ENCODE peak calls at places on chromosomes 7 and 10, in seven cellular contexts. One of them, this sample, is unnamed.

GRCh38 chr7:76196786-76197185 is 4.9 kb upstream of the SRRM3 start:
- DNase-seq in GM23338: no peak
- DNase-seq in mammary epithelial cell: no peak
- DNase-seq in mesenchymal stem cell: no peak
- DNase-seq in IMR-90: no peak
- DNase-seq in hepatocyte: no peak
- DNase-seq in neuronal stem cell: no peak
- DNase-seq in this sample: no peak

GRCh38 chr7:151017370-151017952 is 6.8 kb downstream of the ATG9B start:
- DNase-seq in GM23338: no peak
- DNase-seq in IMR-90: no peak
- DNase-seq in hepatocyte: no peak
- DNase-seq in mesenchymal stem cell: no peak
- DNase-seq in neuronal stem cell: no peak
- DNase-seq in mammary epithelial cell: no peak
- DNase-seq in this sample: no peak

GRCh38 chr7:3154881-3155494 is 111.3 kb upstream of the CARD11 start:
- DNase-seq in hepatocyte: peak; percentile 48
- DNase-seq in mesenchymal stem cell: peak; percentile 61
- DNase-seq in GM23338: peak; percentile 80
- DNase-seq in IMR-90: peak; percentile 48
- DNase-seq in mammary epithelial cell: peak; percentile 46
- DNase-seq in neuronal stem cell: peak; percentile 29
- DNase-seq in this sample: peak; percentile 5

GRCh38 chr10:108850138-108850854 is 1073.0 kb downstream of the XPNPEP1 start:
- DNase-seq in neuronal stem cell: no peak
- DNase-seq in hepatocyte: no peak
- DNase-seq in IMR-90: no peak
- DNase-seq in mammary epithelial cell: no peak
- DNase-seq in mesenchymal stem cell: no peak
- DNase-seq in GM23338: no peak
- DNase-seq in this sample: no peak

GRCh38 chr7:1858435-1859265 is 188.6 kb downstream of the ELFN1 start:
- DNase-seq in IMR-90: no peak
- DNase-seq in neuronal stem cell: no peak
- DNase-seq in hepatocyte: no peak
- DNase-seq in mammary epithelial cell: no peak
- DNase-seq in mesenchymal stem cell: no peak
- DNase-seq in GM23338: no peak
- DNase-seq in this sample: no peak

GRCh38 chr7:50446542-50446960 is 3.6 kb downstream of the FIGNL1 start:
- DNase-seq in GM23338: no peak
- DNase-seq in mammary epithelial cell: peak; percentile 99
- DNase-seq in hepatocyte: peak; percentile 34
- DNase-seq in mesenchymal stem cell: peak; percentile 65
- DNase-seq in neuronal stem cell: no peak
- DNase-seq in IMR-90: peak; percentile 76
- DNase-seq in this sample: peak; percentile 96

GRCh38 chr7:82729172-82730030 is 285.8 kb upstream of the CACNA2D1 start:
- DNase-seq in GM23338: peak; percentile 75
- DNase-seq in mesenchymal stem cell: peak; percentile 60
- DNase-seq in hepatocyte: peak; percentile 61
- DNase-seq in neuronal stem cell: peak; percentile 29
- DNase-seq in mammary epithelial cell: peak; percentile 22
- DNase-seq in IMR-90: peak; percentile 60
- DNase-seq in this sample: no peak

GRCh38 chr7:101166909-101167644 is 1.7 kb upstream of the VGF start:
- DNase-seq in mesenchymal stem cell: no peak
- DNase-seq in IMR-90: peak; percentile 65
- DNase-seq in mammary epithelial cell: no peak
- DNase-seq in neuronal stem cell: no peak
- DNase-seq in GM23338: peak; percentile 98
- DNase-seq in hepatocyte: peak; percentile 50
- DNase-seq in this sample: no peak

GRCh38 chr7:66804001-66804400 is 63.5 kb downstream of the RABGEF1 start:
- DNase-seq in GM23338: no peak
- DNase-seq in hepatocyte: no peak
- DNase-seq in mesenchymal stem cell: no peak
- DNase-seq in mammary epithelial cell: no peak
- DNase-seq in IMR-90: no peak
- DNase-seq in neuronal stem cell: no peak
- DNase-seq in this sample: no peak

GRCh38 chr7:47458057-47458456 is 123.9 kb downstream of the TNS3 start:
- DNase-seq in neuronal stem cell: no peak
- DNase-seq in IMR-90: peak; percentile 99
- DNase-seq in GM23338: no peak
- DNase-seq in hepatocyte: no peak
- DNase-seq in mesenchymal stem cell: peak; percentile 91
- DNase-seq in mammary epithelial cell: peak; percentile 45
- DNase-seq in this sample: no peak

GRCh38 chr7:55794527-55794926 is 68.0 kb downstream of the SEPTIN14 start:
- DNase-seq in IMR-90: no peak
- DNase-seq in mammary epithelial cell: peak; percentile 89
- DNase-seq in hepatocyte: no peak
- DNase-seq in neuronal stem cell: no peak
- DNase-seq in GM23338: peak; percentile 1
- DNase-seq in mesenchymal stem cell: no peak
- DNase-seq in this sample: no peak

GRCh38 chr7:111107989-111108388 is 17.1 kb downstream of the LRRN3 start:
- DNase-seq in hepatocyte: no peak
- DNase-seq in mesenchymal stem cell: peak; percentile 3
- DNase-seq in mammary epithelial cell: no peak
- DNase-seq in IMR-90: no peak
- DNase-seq in GM23338: no peak
- DNase-seq in neuronal stem cell: no peak
- DNase-seq in this sample: no peak

GRCh38 chr10:95268438-95268837 is 22.4 kb downstream of the PDLIM1 start:
- DNase-seq in mammary epithelial cell: peak; percentile 63
- DNase-seq in neuronal stem cell: no peak
- DNase-seq in hepatocyte: peak; percentile 67
- DNase-seq in GM23338: no peak
- DNase-seq in IMR-90: peak; percentile 60
- DNase-seq in mesenchymal stem cell: peak; percentile 93
- DNase-seq in this sample: no peak

GRCh38 chr10:59872892-59873463 is 33.4 kb downstream of the CCDC6 start:
- DNase-seq in GM23338: no peak
- DNase-seq in mammary epithelial cell: peak; percentile 80
- DNase-seq in mesenchymal stem cell: peak; percentile 87
- DNase-seq in neuronal stem cell: no peak
- DNase-seq in hepatocyte: peak; percentile 27
- DNase-seq in IMR-90: peak; percentile 97
- DNase-seq in this sample: no peak

GRCh38 chr7:6258440-6259182 is 13.8 kb downstream of the CYTH3 start:
- DNase-seq in GM23338: no peak
- DNase-seq in neuronal stem cell: no peak
- DNase-seq in hepatocyte: no peak
- DNase-seq in mammary epithelial cell: no peak
- DNase-seq in IMR-90: peak; percentile 79
- DNase-seq in mesenchymal stem cell: peak; percentile 74
- DNase-seq in this sample: no peak

GRCh38 chr10:80185522-80186299 is 19.6 kb downstream of the ANXA11 start:
- DNase-seq in mammary epithelial cell: no peak
- DNase-seq in mesenchymal stem cell: no peak
- DNase-seq in GM23338: no peak
- DNase-seq in neuronal stem cell: no peak
- DNase-seq in IMR-90: no peak
- DNase-seq in hepatocyte: no peak
- DNase-seq in this sample: no peak
- H3K4me2 ChIP-seq in mammary epithelial cell: no peak overlapping the region
- H3K4me2 ChIP-seq in mesenchymal stem cell: no peak overlapping the region
- H3K4me2 ChIP-seq in GM23338: no peak overlapping the region
- H3K4me2 ChIP-seq in neuronal stem cell: no peak overlapping the region
- H3K4me2 ChIP-seq in IMR-90: no peak overlapping the region
- H3K4me2 ChIP-seq in hepatocyte: no peak overlapping the region
- H3K4me2 ChIP-seq in this sample: no peak overlapping the region

GRCh38 chr7:98352621-98353020 is 48.3 kb downstream of the BAIAP2L1 start:
- DNase-seq in GM23338: no peak
- DNase-seq in mammary epithelial cell: peak; percentile 90
- DNase-seq in IMR-90: peak; percentile 90
- DNase-seq in neuronal stem cell: no peak
- DNase-seq in hepatocyte: peak; percentile 56
- DNase-seq in mesenchymal stem cell: peak; percentile 88
- DNase-seq in this sample: no peak
- H3K4me3 ChIP-seq in GM23338: no peak overlapping the region
- H3K4me3 ChIP-seq in mammary epithelial cell: no peak overlapping the region
- H3K4me3 ChIP-seq in IMR-90: no peak overlapping the region
- H3K4me3 ChIP-seq in neuronal stem cell: no peak overlapping the region
- H3K4me3 ChIP-seq in hepatocyte: no peak overlapping the region
- H3K4me3 ChIP-seq in mesenchymal stem cell: no peak overlapping the region
- H3K4me3 ChIP-seq in this sample: no peak overlapping the region

GRCh38 chr10:12050528-12050927 is 7.9 kb upstream of the UPF2 start:
- DNase-seq in GM23338: no peak
- DNase-seq in hepatocyte: no peak
- DNase-seq in mammary epithelial cell: no peak
- DNase-seq in IMR-90: no peak
- DNase-seq in mesenchymal stem cell: no peak
- DNase-seq in neuronal stem cell: no peak
- DNase-seq in this sample: no peak
- H2AFZ ChIP-seq in GM23338: no peak overlapping the region
- H2AFZ ChIP-seq in hepatocyte: no peak overlapping the region
- H2AFZ ChIP-seq in mammary epithelial cell: peak overlapping the region; percentile 33
- H2AFZ ChIP-seq in IMR-90: no peak overlapping the region
- H2AFZ ChIP-seq in mesenchymal stem cell: no peak overlapping the region
- H2AFZ ChIP-seq in neuronal stem cell: peak overlapping the region; percentile 31
- H2AFZ ChIP-seq in this sample: no peak overlapping the region

GRCh38 chr10:72073677-72074412 is 14.5 kb downstream of the SPOCK2 start:
- DNase-seq in mammary epithelial cell: no peak
- DNase-seq in mesenchymal stem cell: no peak
- DNase-seq in hepatocyte: no peak
- DNase-seq in IMR-90: no peak
- DNase-seq in GM23338: no peak
- DNase-seq in neuronal stem cell: no peak
- DNase-seq in this sample: no peak
- H3K4me2 ChIP-seq in mammary epithelial cell: no peak overlapping the region
- H3K4me2 ChIP-seq in mesenchymal stem cell: no peak overlapping the region
- H3K4me2 ChIP-seq in hepatocyte: no peak overlapping the region
- H3K4me2 ChIP-seq in IMR-90: no peak overlapping the region
- H3K4me2 ChIP-seq in GM23338: no peak overlapping the region
- H3K4me2 ChIP-seq in neuronal stem cell: no peak overlapping the region
- H3K4me2 ChIP-seq in this sample: no peak overlapping the region

DNA sequence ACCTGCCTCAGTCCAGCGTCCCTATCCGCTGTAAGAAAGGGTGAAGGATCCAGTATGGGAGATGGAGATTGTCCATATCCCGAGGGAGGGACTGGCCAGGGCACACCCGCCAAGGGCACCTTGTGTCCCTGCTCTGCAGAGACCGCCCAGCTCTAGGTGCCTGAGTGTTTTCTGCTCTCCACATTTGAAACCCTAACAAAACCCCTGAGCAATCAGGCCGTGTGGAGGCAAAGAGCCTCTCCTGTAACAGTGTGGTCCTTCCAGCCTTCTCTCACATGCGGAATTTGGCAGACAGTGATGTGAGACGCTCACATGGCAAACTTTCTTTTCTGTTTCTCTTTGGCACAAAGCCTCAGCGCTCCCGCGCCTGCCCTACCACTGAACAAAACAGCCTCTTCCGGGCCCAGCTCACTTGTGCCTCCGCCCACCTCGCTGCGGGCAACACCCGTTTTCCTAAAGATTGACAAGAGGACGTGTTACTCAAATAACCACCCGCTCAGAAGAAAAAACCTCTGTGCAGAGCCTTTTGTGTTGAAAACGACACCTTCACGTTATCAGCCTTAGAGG is 514.8 kb downstream of the DNAJB6 start:
- DNase-seq in mammary epithelial cell: no peak
- DNase-seq in mesenchymal stem cell: no peak
- DNase-seq in neuronal stem cell: peak; percentile 58
- DNase-seq in IMR-90: no peak
- DNase-seq in hepatocyte: peak; percentile 71
- DNase-seq in GM23338: no peak
- DNase-seq in this sample: no peak
- H3K4me3 ChIP-seq in mammary epithelial cell: no peak overlapping the region
- H3K4me3 ChIP-seq in mesenchymal stem cell: no peak overlapping the region
- H3K4me3 ChIP-seq in neuronal stem cell: no peak overlapping the region
- H3K4me3 ChIP-seq in IMR-90: no peak overlapping the region
- H3K4me3 ChIP-seq in hepatocyte: no peak overlapping the region
- H3K4me3 ChIP-seq in GM23338: no peak overlapping the region
- H3K4me3 ChIP-seq in this sample: no peak overlapping the region

GRCh38 chr10:86944031-86944419 is 13.4 kb downstream of the MMRN2 start:
- DNase-seq in hepatocyte: no peak
- DNase-seq in IMR-90: no peak
- DNase-seq in GM23338: no peak
- DNase-seq in mammary epithelial cell: no peak
- DNase-seq in neuronal stem cell: no peak
- DNase-seq in mesenchymal stem cell: no peak
- DNase-seq in this sample: no peak

GRCh38 chr10:86945361-86946214 is 11.8 kb downstream of the MMRN2 start:
- DNase-seq in GM23338: peak; percentile 89
- DNase-seq in mammary epithelial cell: no peak
- DNase-seq in IMR-90: no peak
- DNase-seq in hepatocyte: peak; percentile 52
- DNase-seq in neuronal stem cell: no peak
- DNase-seq in mesenchymal stem cell: no peak
- DNase-seq in this sample: no peak

GRCh38 chr10:86944907-86945306 is 12.5 kb downstream of the MMRN2 start:
- DNase-seq in GM23338: no peak
- DNase-seq in mammary epithelial cell: no peak
- DNase-seq in IMR-90: no peak
- DNase-seq in hepatocyte: no peak
- DNase-seq in neuronal stem cell: no peak
- DNase-seq in mesenchymal stem cell: no peak
- DNase-seq in this sample: no peak

GRCh38 chr10:86944471-86944870 is 12.9 kb downstream of the MMRN2 start:
- DNase-seq in mammary epithelial cell: peak; percentile 76
- DNase-seq in IMR-90: peak; percentile 20
- DNase-seq in neuronal stem cell: no peak
- DNase-seq in mesenchymal stem cell: no peak
- DNase-seq in GM23338: no peak
- DNase-seq in hepatocyte: no peak
- DNase-seq in this sample: no peak

DNA sequence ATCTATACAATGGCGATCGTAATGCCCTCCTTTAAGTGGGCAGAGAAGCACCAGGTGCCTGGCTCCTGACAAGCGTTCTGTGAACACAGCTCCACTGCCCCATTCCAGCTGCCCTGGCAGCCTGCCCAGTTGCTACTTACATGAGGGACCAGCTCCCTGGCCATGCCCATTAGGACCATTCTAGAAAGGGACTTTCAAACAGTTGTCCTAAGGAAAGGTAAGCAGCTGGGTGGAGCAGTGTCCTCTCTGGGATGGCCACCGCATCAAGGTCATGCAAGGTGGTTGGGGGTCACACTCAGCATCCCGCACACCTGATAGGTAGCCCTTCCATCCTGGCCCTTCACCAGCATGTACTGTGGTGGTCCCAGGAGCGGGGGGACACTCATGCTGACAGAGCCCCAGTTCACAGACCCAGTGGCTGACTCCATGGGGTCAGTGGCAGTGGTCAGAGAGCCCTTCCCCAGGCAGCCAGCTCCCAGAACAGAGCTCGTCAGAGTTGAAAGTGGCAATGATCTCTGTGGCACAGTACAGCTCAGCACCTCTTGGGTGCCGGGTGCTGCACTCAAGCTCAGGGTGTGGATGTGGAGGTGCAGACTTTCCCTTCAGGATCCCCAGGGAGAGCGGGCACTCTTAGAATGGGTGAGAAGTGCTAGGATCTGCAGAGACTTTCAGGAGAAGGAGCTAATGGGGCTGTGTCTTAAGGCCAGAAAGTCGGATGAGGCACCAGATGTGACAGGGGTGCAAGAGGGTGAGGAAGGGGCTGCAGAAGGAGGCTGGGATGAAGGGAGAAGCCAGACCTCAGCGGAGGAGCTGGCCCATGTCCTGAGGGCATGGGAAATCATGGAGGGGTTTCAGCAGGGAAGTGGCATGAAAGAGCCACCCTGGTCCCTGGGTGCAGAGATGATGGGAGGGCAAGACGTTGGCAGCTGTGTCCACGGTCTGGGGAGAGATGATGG is 10.9 kb downstream of the MMRN2 start:
- DNase-seq in IMR-90: no peak
- DNase-seq in hepatocyte: no peak
- DNase-seq in GM23338: no peak
- DNase-seq in neuronal stem cell: no peak
- DNase-seq in mammary epithelial cell: no peak
- DNase-seq in mesenchymal stem cell: no peak
- DNase-seq in this sample: no peak
- H2AFZ ChIP-seq in IMR-90: peak overlapping the region; percentile 17
- H2AFZ ChIP-seq in hepatocyte: no peak overlapping the region
- H2AFZ ChIP-seq in GM23338: peak overlapping the region; percentile 91
- H2AFZ ChIP-seq in neuronal stem cell: peak overlapping the region; percentile 77
- H2AFZ ChIP-seq in mammary epithelial cell: no peak overlapping the region
- H2AFZ ChIP-seq in mesenchymal stem cell: no peak overlapping the region
- H2AFZ ChIP-seq in this sample: no peak overlapping the region

This sample was measured in keratinocyte.